ENCODE peak calls at places on chromosomes 16 and 17, in five cellular contexts. O is SHP77 treated with DMSO at 0.1 percent for 48 hours; Y is NCI-H1048; R is GM04504; G is activated CD4-positive, alpha-beta T cell treated with anti-CD3 and anti-CD28 coated beads, Interleukin-2, amount 50 U/mL, for 1 hour. D is an unnamed sample.

GRCh38 chr17:5843366-5844026 is 226.7 kb upstream of the WSCD1 start:
- DNase-seq in G (no peak), O (no peak), Y (no peak), R (no peak), D (no peak)

GRCh38 chr16:70725912-70726828 is 40.3 kb upstream of the MTSS2 start:
- DNase-seq in O (no peak), R (no peak), Y (no peak), G (no peak), D (no peak)

GRCh38 chr17:66829386-66829864 is 5.5 kb upstream of the CACNG5 start:
- DNase-seq in O (no peak), G (peak), R (peak), Y (no peak), D (peak)

GRCh38 chr17:77480509-77481215 is 339.9 kb downstream of the SEC14L1 start:
- DNase-seq in Y (no peak), O (no peak), R (no peak), G (no peak), D (no peak)

GRCh38 chr17:81960130-81960958 is 643 bp downstream of the NOTUM start:
- DNase-seq in R (no peak), Y (no peak), O (no peak), G (no peak), D (no peak)

GRCh38 chr17:76625496-76625895 is 18.1 kb downstream of the ST6GALNAC1 start:
- DNase-seq in Y (no peak), R (no peak), G (no peak), O (no peak), D (no peak)

GRCh38 chr16:12317856-12318591 is 341.5 kb downstream of the SNX29 start:
- DNase-seq in R (no peak), Y (no peak), O (no peak), G (no peak), D (no peak)

GRCh38 chr17:36535669-36536081 is 888 bp downstream of the PIGW start:
- DNase-seq in G (no peak), O (no peak), R (no peak), Y (no peak), D (no peak)

GRCh38 chr17:56026894-56027293 is 126.4 kb upstream of the ANKFN1 start:
- DNase-seq in G (no peak), R (no peak), Y (no peak), O (no peak), D (no peak)

GRCh38 chr17:16243811-16244567 is 27.0 kb downstream of the PIGL start:
- DNase-seq in R (no peak), Y (no peak), O (no peak), G (no peak), D (no peak)

GRCh38 chr16:22694887-22695382 is 119.0 kb upstream of the HS3ST2 start:
- DNase-seq in Y (no peak), G (no peak), O (no peak), R (peak), D (no peak)

GRCh38 chr16:67661864-67662652 is 1.3 kb downstream of the PARD6A start:
- DNase-seq in Y (no peak), O (no peak), R (no peak), G (no peak), D (no peak)

GRCh38 chr16:595942-596735 is 6.3 kb downstream of the RAB40C start:
- DNase-seq in O (no peak), Y (no peak), R (no peak), G (no peak), D (no peak)

GRCh38 chr17:39139137-39139516 is 12.3 kb downstream of the PLXDC1 start:
- DNase-seq in R (peak), Y (no peak), G (no peak), O (no peak), D (no peak)

GRCh38 chr16:14013571-14014283 is 57.4 kb upstream of the MRTFB start:
- DNase-seq in O (no peak), Y (no peak), G (no peak), R (peak), D (peak)

D was measured in kidney epithelial cell.